ENCODE peak calls at places on chromosomes 2 and 18, in ten cellular contexts. P is MM.1S, B is fibroblast of lung, Z is hepatocyte, M is GM23248, J is PC-9, L is mammary epithelial cell, K is A549, I is HepG2, R is H9. Y is an unnamed sample.
A peak's percentile ranks its signal among the peaks of the same experiment; 100 is the strongest.

GRCh38 chr2:69975136-69975852 is 13.9 kb upstream of the ASPRV1 start:
- DNase-seq in P (no peak), B (no peak), Z (no peak), M (no peak), J (no peak), L (no peak), K (no peak), I (no peak), R (no peak), Y (no peak)

GRCh38 chr2:196951973-196952372 is 25.5 kb upstream of the PGAP1 start:
- DNase-seq in P (no peak), B (no peak), Z (no peak), M (no peak), J (no peak), L (no peak), K (no peak), I (no peak), R (no peak), Y (no peak)

GRCh38 chr2:67970071-67970470 is 92.7 kb downstream of the C1D start:
- DNase-seq in P (no peak), B (no peak), Z (no peak), M (no peak), J (no peak), L (no peak), K (no peak), I (no peak), R (no peak), Y (no peak)

GRCh38 chr2:152165306-152165705 is 10.3 kb downstream of the STAM2 start:
- DNase-seq in P (no peak), B (no peak), Z (no peak), M (no peak), J (no peak), L (no peak), K (no peak), I (no peak), R (no peak), Y (no peak)

GRCh38 chr2:191350826-191351225 is 105.6 kb downstream of the MYO1B start:
- DNase-seq in P (no peak), B (no peak), Z (no peak), M (peak; percentile 66), J (no peak), L (peak; percentile 43), K (no peak), I (no peak), R (no peak), Y (peak; percentile 51)

GRCh38 chr2:200944467-200945394 is 18.7 kb downstream of the ORC2 start:
- DNase-seq in P (no peak), B (peak; percentile 96), Z (peak; percentile 66), M (peak; percentile 94), J (peak; percentile 62), L (peak; percentile 90), K (peak; percentile 93), I (peak; percentile 82), R (no peak), Y (peak; percentile 83)

GRCh38 chr2:223668302-223668998 is 66.3 kb upstream of the SCG2 start:
- DNase-seq in P (no peak), B (no peak), Z (peak; percentile 9), M (peak; percentile 25), J (no peak), L (no peak), K (no peak), I (no peak), R (no peak), Y (peak; percentile 78)

GRCh38 chr18:13514558-13514957 is 211.8 kb downstream of the FAM210A start:
- DNase-seq in P (no peak), B (no peak), Z (no peak), M (no peak), J (no peak), L (no peak), K (no peak), I (no peak), R (no peak), Y (no peak)

GRCh38 chr2:61775956-61776570 is 77.8 kb downstream of the FAM161A start:
- DNase-seq in P (peak; percentile 51), B (no peak), Z (no peak), M (no peak), J (no peak), L (no peak), K (no peak), I (no peak), R (no peak), Y (no peak)

GRCh38 chr2:74576151-74576755 is 21.7 kb downstream of the DOK1 start:
- DNase-seq in P (no peak), B (no peak), Z (no peak), M (peak; percentile 71), J (no peak), L (no peak), K (no peak), I (no peak), R (no peak), Y (peak; percentile 49)
- H3K4me2 ChIP-seq in P (no peak overlapping the region), B (peak overlapping the region; percentile 48), Z (no peak overlapping the region), M (peak overlapping the region; percentile 60), J (no peak overlapping the region), L (no peak overlapping the region), K (no peak overlapping the region), I (no peak overlapping the region), R (no peak overlapping the region), Y (no peak overlapping the region)

DNA sequence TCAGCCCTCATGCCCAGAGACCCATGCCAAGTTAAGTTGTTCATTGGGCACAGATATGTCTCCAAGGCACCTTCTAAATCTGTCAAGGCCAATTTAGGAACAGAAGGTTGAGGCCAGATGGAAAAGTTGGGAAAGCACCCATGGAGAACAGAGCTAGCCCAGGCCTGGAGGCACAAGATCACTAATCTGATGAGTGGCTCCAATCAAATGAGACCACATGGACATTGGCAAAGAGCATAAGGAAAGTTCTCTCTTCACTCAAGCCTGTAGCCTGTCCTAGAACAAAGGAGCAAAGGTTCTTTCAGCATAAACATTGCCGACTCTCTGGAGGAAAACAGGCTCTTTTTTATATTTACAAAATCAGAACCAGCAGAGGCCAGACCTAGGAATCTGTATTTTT is 154.8 kb downstream of the RNF152 start:
- DNase-seq in P (no peak), B (peak; percentile 67), Z (no peak), M (no peak), J (no peak), L (no peak), K (no peak), I (no peak), R (no peak), Y (no peak)
- H3K9me3 ChIP-seq in P (no peaks in the 10 kb centered on the region), B (no peaks in the 10 kb centered on the region), Z (no peaks in the 10 kb centered on the region), M (no peaks in the 10 kb centered on the region), J (no peaks in the 10 kb centered on the region), L (no peaks in the 10 kb centered on the region), K (no peaks in the 10 kb centered on the region), I (no peaks in the 10 kb centered on the region), R (no peaks in the 10 kb centered on the region), Y (no peaks in the 10 kb centered on the region)

DNA sequence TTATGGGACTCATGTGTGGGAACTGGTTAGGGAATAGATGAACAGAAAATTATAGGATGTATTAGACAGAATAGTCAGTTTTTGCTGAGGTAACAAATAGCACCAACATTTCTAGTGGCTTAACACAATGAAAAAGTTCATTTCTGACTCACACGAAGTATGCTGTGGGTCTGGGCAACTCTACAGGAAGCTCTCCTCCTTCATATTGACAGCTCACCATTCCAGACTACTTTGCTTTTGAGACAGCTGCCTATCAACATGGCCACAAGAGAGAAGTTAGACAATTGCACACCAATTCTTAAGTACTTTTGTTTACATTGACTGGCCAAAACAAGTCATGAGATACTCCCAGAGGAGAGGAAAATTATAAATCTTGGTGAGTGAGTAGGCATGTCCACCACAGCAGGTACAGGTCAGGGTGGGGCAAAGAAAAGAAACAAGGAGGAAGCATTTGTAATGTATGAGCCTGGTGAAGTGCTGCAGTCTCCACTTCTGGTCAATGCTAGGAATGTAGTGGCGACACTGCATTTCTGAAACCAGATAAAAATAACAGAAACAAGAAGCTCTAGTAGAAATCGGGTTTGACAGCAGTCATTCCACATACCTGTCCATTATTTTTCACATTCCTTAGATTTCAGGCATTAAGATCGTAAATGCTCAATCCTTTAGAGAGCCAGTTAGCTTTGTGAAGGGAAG is 141.6 kb downstream of the ICOS start:
- DNase-seq in P (peak; percentile 52), B (no peak), Z (no peak), M (no peak), J (no peak), L (no peak), K (no peak), I (no peak), R (no peak), Y (no peak)
- H3K4me2 ChIP-seq in P (peak overlapping the region; percentile 23), B (no peak overlapping the region), Z (no peak overlapping the region), M (no peak overlapping the region), J (no peak overlapping the region), L (no peak overlapping the region), K (no peak overlapping the region), I (no peak overlapping the region), R (no peak overlapping the region), Y (no peak overlapping the region)

DNA sequence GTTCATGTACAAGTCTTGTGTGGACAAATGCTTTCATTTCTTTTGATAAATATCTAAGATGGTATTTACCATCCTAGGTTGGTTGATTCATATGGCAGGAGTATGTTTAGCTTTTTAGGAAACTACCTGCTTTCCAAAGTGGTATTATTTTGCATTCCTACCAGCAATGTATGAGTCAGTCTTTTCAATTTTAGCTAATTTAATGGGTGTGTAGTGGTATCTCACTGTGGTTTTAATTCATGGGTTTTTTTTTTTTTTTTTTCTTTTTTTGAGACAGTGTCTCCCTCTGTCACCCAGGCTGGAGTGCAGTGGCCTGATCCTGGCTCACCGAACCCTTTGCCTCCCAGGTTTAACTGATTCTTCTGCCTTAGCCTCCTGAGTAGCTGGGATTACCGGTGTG is 4.2 kb downstream of the ZNF512 start:
- DNase-seq in P (no peak), B (no peak), Z (no peak), M (no peak), J (no peak), L (peak; percentile 64), K (no peak), I (no peak), R (no peak), Y (no peak)
- H3K9me3 ChIP-seq in P (no peaks in the 10 kb centered on the region), B (no peaks in the 10 kb centered on the region), Z (no peaks in the 10 kb centered on the region), M (no peaks in the 10 kb centered on the region), J (peaks cover 21% of the 10 kb centered on the region), L (no peaks in the 10 kb centered on the region), K (peaks cover 6% of the 10 kb centered on the region), I (no peaks in the 10 kb centered on the region), R (no peaks in the 10 kb centered on the region), Y (no peaks in the 10 kb centered on the region)

GRCh38 chr2:169980001-169980400 is 152.7 kb downstream of the UBR3 start:
- DNase-seq in P (no peak), B (no peak), Z (no peak), M (no peak), J (no peak), L (no peak), K (no peak), I (no peak), R (no peak), Y (peak; percentile 72)

GRCh38 chr2:169978402-169979017 is 151.3 kb downstream of the UBR3 start:
- DNase-seq in P (no peak), B (no peak), Z (no peak), M (no peak), J (no peak), L (no peak), K (no peak), I (no peak), R (no peak), Y (no peak)

GRCh38 chr2:169979025-169979424 is 151.8 kb downstream of the UBR3 start:
- DNase-seq in P (no peak), B (peak; percentile 21), Z (no peak), M (no peak), J (no peak), L (no peak), K (no peak), I (no peak), R (no peak), Y (no peak)

GRCh38 chr2:169982929-169983328 is 155.7 kb downstream of the UBR3 start:
- DNase-seq in P (no peak), B (no peak), Z (no peak), M (no peak), J (no peak), L (no peak), K (no peak), I (no peak), R (no peak), Y (no peak)

GRCh38 chr2:169980643-169981042 is 153.4 kb downstream of the UBR3 start:
- DNase-seq in P (no peak), B (no peak), Z (no peak), M (no peak), J (no peak), L (no peak), K (no peak), I (no peak), R (no peak), Y (no peak)
- H3K4me2 ChIP-seq in P (no peak overlapping the region), B (no peak overlapping the region), Z (no peak overlapping the region), M (no peak overlapping the region), J (no peak overlapping the region), L (no peak overlapping the region), K (no peak overlapping the region), I (no peak overlapping the region), R (no peak overlapping the region), Y (no peak overlapping the region)